ENCODE peak calls at places on chromosomes 5 and 9, in five cellular contexts. J is dorsolateral prefrontal cortex, G is PC-9, C is heart right ventricle, Z is GM12865. B is an unnamed sample.

GRCh38 chr9:79574166-79574565 is 2.4 kb downstream of the TLE4 start:
- DNase-seq in Z (no peak), J (no peak), G (no peak), C (no peak), B (no peak)

GRCh38 chr9:124448019-124448418 is 2.2 kb upstream of the ADGRD2 start:
- DNase-seq in Z (no peak), J (no peak), C (peak), G (no peak), B (no peak)

GRCh38 chr5:40308867-40309266 is 370.8 kb upstream of the PTGER4 start:
- DNase-seq in J (no peak), C (no peak), G (no peak), Z (no peak), B (no peak)

GRCh38 chr9:86176468-86176867 is 77.1 kb upstream of the GOLM1 start:
- DNase-seq in G (peak), C (no peak), Z (no peak), J (no peak), B (no peak)

GRCh38 chr9:77916410-77916819 is 115.2 kb downstream of the GNAQ start:
- DNase-seq in J (no peak), C (no peak), G (no peak), Z (peak), B (no peak)

GRCh38 chr9:124366476-124367220 is 48.6 kb downstream of the PSMB7 start:
- DNase-seq in J (no peak), C (no peak), G (no peak), Z (no peak), B (no peak)

GRCh38 chr5:89346573-89346972 is 463.6 kb upstream of the MEF2C start:
- DNase-seq in Z (no peak), G (no peak), C (no peak), J (no peak), B (no peak)

GRCh38 chr5:5409151-5409810 is 13.2 kb upstream of the ICE1 start:
- DNase-seq in Z (peak), C (no peak), J (no peak), G (no peak), B (peak)

GRCh38 chr9:79686381-79687130 is 114.8 kb downstream of the TLE4 start:
- DNase-seq in Z (no peak), G (no peak), C (no peak), J (no peak), B (no peak)

GRCh38 chr5:113245427-113246052 is 189.2 kb downstream of the TSSK1B start:
- DNase-seq in C (no peak), G (no peak), Z (peak), J (no peak), B (no peak)

GRCh38 chr5:68304421-68305052 is 89.0 kb downstream of the PIK3R1 start:
- DNase-seq in G (no peak), J (no peak), Z (no peak), C (no peak), B (no peak)

GRCh38 chr9:378263-378662 is 163.6 kb downstream of the DOCK8 start:
- DNase-seq in G (no peak), J (no peak), Z (no peak), C (no peak), B (no peak)

GRCh38 chr5:66661149-66661548 is 65.0 kb downstream of the MAST4 start:
- DNase-seq in G (no peak), C (peak), Z (no peak), J (no peak), B (no peak)

GRCh38 chr9:136302527-136302926 is 1.4 kb downstream of the CCDC187 start:
- DNase-seq in G (no peak), C (peak), J (no peak), Z (no peak), B (no peak)

GRCh38 chr5:110807174-110807573 is 68.4 kb downstream of the SLC25A46 start:
- DNase-seq in C (peak), Z (no peak), J (no peak), G (no peak), B (no peak)
- TF ChIP-seq CTCF in C (no peak), Z (no peak), J (no peak), G (no peak), B (no peak)

GRCh38 chr9:36040271-36040925 is 3.7 kb downstream of the RECK start:
- DNase-seq in Z (no peak), J (no peak), C (no peak), G (no peak), B (no peak)
- H3K4me3 ChIP-seq in Z (no peak), J (no peak), C (no peak), G (no peak), B (no peak)

GRCh38 chr5:34772267-34772666 is 66.7 kb upstream of the TTC23L start:
- DNase-seq in C (no peak), G (no peak), J (no peak), Z (no peak), B (no peak)

GRCh38 chr5:34771076-34771475 is 67.9 kb upstream of the TTC23L start:
- DNase-seq in C (no peak), G (no peak), J (no peak), Z (peak), B (peak)

GRCh38 chr5:34767127-34767526 is 71.8 kb upstream of the TTC23L start:
- DNase-seq in J (no peak), Z (no peak), C (no peak), G (no peak), B (no peak)

GRCh38 chr5:34772691-34773090 is 66.3 kb upstream of the TTC23L start:
- DNase-seq in Z (no peak), G (no peak), C (no peak), J (no peak), B (no peak)

GRCh38 chr5:34770486-34770885 is 68.5 kb upstream of the TTC23L start:
- DNase-seq in C (no peak), G (no peak), J (no peak), Z (no peak), B (no peak)
- TF ChIP-seq CTCF in C (no peak), G (no peak), J (no peak), Z (no peak), B (no peak)

DNA sequence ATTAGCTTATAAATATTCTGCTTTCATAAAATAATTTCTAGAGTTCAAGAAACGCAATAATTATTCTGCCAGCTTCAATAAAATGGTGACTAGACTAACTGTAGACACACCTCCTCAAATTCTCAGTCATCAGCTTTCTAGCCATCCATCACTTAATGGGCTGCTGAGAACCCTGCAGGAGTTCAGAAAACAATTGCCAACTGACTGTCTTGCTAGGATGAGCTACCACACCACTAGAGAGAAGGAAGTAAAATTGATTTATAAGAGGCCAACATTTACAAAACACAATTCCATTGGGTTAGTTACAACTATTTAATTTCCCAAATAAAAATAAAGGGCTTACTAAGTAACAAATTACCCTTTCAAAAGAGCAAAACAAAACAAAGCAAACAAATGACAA is 126.5 kb upstream of the PAPPA start:
- DNase-seq in C (no peak), G (no peak), Z (no peak), J (no peak), B (no peak)
- H3K4me3 ChIP-seq in C (no peak), G (no peak), Z (no peak), J (no peak), B (no peak)

DNA sequence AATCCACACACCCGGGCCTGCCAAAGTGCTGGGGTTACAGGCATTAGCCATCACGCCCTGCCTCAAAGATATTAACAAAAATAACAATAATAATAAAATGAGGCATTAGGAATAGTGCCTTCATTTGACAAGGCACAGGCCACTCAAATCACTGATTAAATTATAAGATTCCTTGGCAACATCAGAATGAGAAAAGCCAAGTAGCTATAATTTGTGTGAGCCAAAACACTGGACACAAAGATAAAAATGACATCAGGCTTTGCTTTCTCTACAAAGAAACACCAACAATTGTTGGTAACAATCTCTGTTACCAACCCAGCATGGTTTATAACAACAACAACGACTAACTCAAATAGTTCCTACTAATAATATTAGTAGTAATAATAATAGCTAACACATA is 73.2 kb downstream of the MLLT3 start:
- DNase-seq in Z (no peak), J (no peak), C (no peak), G (no peak), B (no peak)
- TF ChIP-seq CTCF in Z (no peak), J (no peak), C (no peak), G (no peak), B (no peak)